ENCODE peak calls at places on chromosomes 12 and 14, in four cellular contexts. One of them, this sample, is unnamed.

GRCh38 chr12:131527092-131527491 is 183.8 kb upstream of the SFSWAP start:
- DNase-seq in H1: no peak
- DNase-seq in HepG2: no peak
- DNase-seq in GM12878: no peak
- DNase-seq in this sample: no peak

GRCh38 chr12:23186950-23187349 is 562.0 kb downstream of the ETNK1 start:
- DNase-seq in H1: no peak
- DNase-seq in HepG2: no peak
- DNase-seq in GM12878: no peak
- DNase-seq in this sample: no peak

GRCh38 chr12:124607681-124608425 is 40.4 kb upstream of the NCOR2 start:
- DNase-seq in H1: no peak
- DNase-seq in HepG2: no peak
- DNase-seq in GM12878: no peak
- DNase-seq in this sample: no peak

GRCh38 chr12:90729741-90730140 is 225.2 kb downstream of the CCER1 start:
- DNase-seq in H1: no peak
- DNase-seq in HepG2: no peak
- DNase-seq in GM12878: no peak
- DNase-seq in this sample: no peak

GRCh38 chr12:117686911-117687377 is 281.8 kb downstream of the KSR2 start:
- DNase-seq in H1: no peak
- DNase-seq in HepG2: peak
- DNase-seq in GM12878: no peak
- DNase-seq in this sample: no peak

GRCh38 chr14:21723431-21724045 is 49.9 kb upstream of the OR4E1 start:
- DNase-seq in H1: peak
- DNase-seq in HepG2: peak
- DNase-seq in GM12878: no peak
- DNase-seq in this sample: peak

GRCh38 chr14:103727313-103728000 is 11.8 kb downstream of the ZFYVE21 start:
- DNase-seq in H1: no peak
- DNase-seq in HepG2: no peak
- DNase-seq in GM12878: no peak
- DNase-seq in this sample: no peak

GRCh38 chr12:132466241-132467188 is 23.4 kb upstream of the FBRSL1 start:
- DNase-seq in H1: no peak
- DNase-seq in HepG2: no peak
- DNase-seq in GM12878: no peak
- DNase-seq in this sample: no peak

GRCh38 chr12:120498870-120499515 is 3.1 kb downstream of the DYNLL1 start:
- DNase-seq in H1: no peak
- DNase-seq in HepG2: no peak
- DNase-seq in GM12878: no peak
- DNase-seq in this sample: no peak

GRCh38 chr12:54009171-54010052 is 627 bp downstream of the HOXC8 start:
- DNase-seq in H1: no peak
- DNase-seq in HepG2: no peak
- DNase-seq in GM12878: no peak
- DNase-seq in this sample: no peak

GRCh38 chr12:11581179-11581755 is 68.2 kb upstream of the ETV6 start:
- DNase-seq in H1: no peak
- DNase-seq in HepG2: peak
- DNase-seq in GM12878: no peak
- DNase-seq in this sample: peak

GRCh38 chr14:75011356-75012097 is 8.8 kb downstream of the EIF2B2 start:
- DNase-seq in H1: no peak
- DNase-seq in HepG2: no peak
- DNase-seq in GM12878: no peak
- DNase-seq in this sample: no peak

GRCh38 chr14:72443991-72444431 is 449.9 kb downstream of the DPF3 start:
- DNase-seq in H1: no peak
- DNase-seq in HepG2: no peak
- DNase-seq in GM12878: peak
- DNase-seq in this sample: no peak

GRCh38 chr12:79891506-79892162 is 43.3 kb downstream of the PPP1R12A start:
- DNase-seq in H1: no peak
- DNase-seq in HepG2: no peak
- DNase-seq in GM12878: no peak
- DNase-seq in this sample: no peak

GRCh38 chr12:123516221-123516780 is 17.2 kb downstream of the RILPL1 start:
- DNase-seq in H1: no peak
- DNase-seq in HepG2: no peak
- DNase-seq in GM12878: no peak
- DNase-seq in this sample: no peak

GRCh38 chr14:25518347-25518746 is 468.4 kb upstream of the STXBP6 start:
- DNase-seq in H1: no peak
- DNase-seq in HepG2: no peak
- DNase-seq in GM12878: no peak
- DNase-seq in this sample: no peak

GRCh38 chr14:92185559-92185958 is 63.8 kb downstream of the CPSF2 start:
- DNase-seq in H1: no peak
- DNase-seq in HepG2: no peak
- DNase-seq in GM12878: no peak
- DNase-seq in this sample: no peak

GRCh38 chr14:67352055-67352454 is 7.5 kb downstream of the ATP6V1D start:
- DNase-seq in H1: no peak
- DNase-seq in HepG2: no peak
- DNase-seq in GM12878: no peak
- DNase-seq in this sample: no peak

GRCh38 chr12:25347716-25348261 is 97.1 kb upstream of the KRAS start:
- DNase-seq in H1: no peak
- DNase-seq in HepG2: no peak
- DNase-seq in GM12878: no peak
- DNase-seq in this sample: no peak
- TF ChIP-seq YY1 in H1: no peak
- TF ChIP-seq YY1 in HepG2: no peak
- TF ChIP-seq YY1 in GM12878: no peak
- TF ChIP-seq YY1 in this sample: no peak

GRCh38 chr14:102663031-102663430 is 70.6 kb downstream of the RCOR1 start:
- DNase-seq in H1: peak
- DNase-seq in HepG2: no peak
- DNase-seq in GM12878: no peak
- DNase-seq in this sample: peak
- TF ChIP-seq SUZ12 in H1: no peak
- TF ChIP-seq SUZ12 in HepG2: no peak
- TF ChIP-seq SUZ12 in GM12878: no peak
- TF ChIP-seq SUZ12 in this sample: no peak

GRCh38 chr12:26188641-26189040 is 6.7 kb upstream of the SSPN start:
- DNase-seq in H1: no peak
- DNase-seq in HepG2: no peak
- DNase-seq in GM12878: no peak
- DNase-seq in this sample: no peak
- H3K4me3 ChIP-seq in H1: no peak
- H3K4me3 ChIP-seq in HepG2: no peak
- H3K4me3 ChIP-seq in GM12878: no peak
- H3K4me3 ChIP-seq in this sample: no peak

DNA sequence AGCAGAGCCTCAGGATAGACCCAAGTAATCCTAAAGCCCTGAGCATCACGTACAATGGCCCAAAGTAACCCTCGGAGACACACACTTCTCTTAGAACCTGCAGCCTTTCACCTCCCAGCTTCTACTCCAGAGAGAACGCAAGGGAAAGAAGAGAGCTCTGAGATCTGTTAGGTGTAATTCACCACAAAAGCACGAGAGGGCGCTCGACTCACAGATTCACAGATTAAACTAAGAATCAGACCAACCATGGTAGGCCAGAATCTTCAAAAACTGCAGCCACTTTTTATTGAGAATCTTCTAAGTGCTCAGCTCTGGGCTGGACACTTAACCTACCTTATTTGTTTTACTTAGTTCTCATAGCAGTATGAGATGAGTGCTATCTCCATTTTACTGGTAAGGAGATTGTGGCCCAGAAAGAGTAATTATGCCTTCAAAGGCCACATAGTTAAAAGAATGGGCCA is 1.3 kb upstream of the DDX23 start:
- DNase-seq in H1: peak
- DNase-seq in HepG2: peak
- DNase-seq in GM12878: peak
- DNase-seq in this sample: peak
- TF ChIP-seq YY1 in H1: peak
- TF ChIP-seq YY1 in HepG2: no peak
- TF ChIP-seq YY1 in GM12878: peak
- TF ChIP-seq YY1 in this sample: no peak

GRCh38 chr12:41045509-41045908 is 142.6 kb upstream of the PDZRN4 start:
- DNase-seq in H1: no peak
- DNase-seq in HepG2: no peak
- DNase-seq in GM12878: no peak
- DNase-seq in this sample: no peak
- TF ChIP-seq SUZ12 in H1: no peak
- TF ChIP-seq SUZ12 in HepG2: no peak
- TF ChIP-seq SUZ12 in GM12878: no peak
- TF ChIP-seq SUZ12 in this sample: no peak

GRCh38 chr14:24187538-24187915 is 1.1 kb downstream of the IPO4 start:
- DNase-seq in H1: no peak
- DNase-seq in HepG2: no peak
- DNase-seq in GM12878: no peak
- DNase-seq in this sample: no peak
- H3K4me3 ChIP-seq in H1: peak
- H3K4me3 ChIP-seq in HepG2: peak
- H3K4me3 ChIP-seq in GM12878: peak
- H3K4me3 ChIP-seq in this sample: peak

GRCh38 chr12:87679262-87679661 is 349.9 kb downstream of the C12orf50 start:
- DNase-seq in H1: no peak
- DNase-seq in HepG2: no peak
- DNase-seq in GM12878: no peak
- DNase-seq in this sample: no peak
- TF ChIP-seq YY1 in H1: no peak
- TF ChIP-seq YY1 in HepG2: no peak
- TF ChIP-seq YY1 in GM12878: no peak
- TF ChIP-seq YY1 in this sample: no peak

This sample was measured in NT2/D1.